ENCODE peak calls at places on chromosomes 6 and 20, in five cellular contexts. R, P, V, H and N are unnamed samples.
A peak's percentile ranks its signal among the peaks of the same experiment; 100 is the strongest.

GRCh38 chr6:144898052-144898689 is 613.0 kb downstream of the UTRN start:
- DNase-seq in R (no peak), P (no peak), V (no peak), H (peak; percentile 83), N (no peak)

GRCh38 chr20:62179162-62179504 is 3.7 kb upstream of the MTG2 start:
- DNase-seq in R (no peak), P (no peak), V (no peak), H (no peak), N (no peak)

GRCh38 chr6:80969439-80969838 is 783.0 kb downstream of the TENT5A start:
- DNase-seq in R (no peak), P (no peak), V (no peak), H (peak; percentile 0), N (no peak)

GRCh38 chr6:54846857-54847721 is 518 bp downstream of the FAM83B start:
- DNase-seq in R (no peak), P (no peak), V (no peak), H (no peak), N (peak; percentile 45)

GRCh38 chr6:43838276-43839036 is 68.4 kb downstream of the VEGFA start:
- DNase-seq in R (no peak), P (peak; percentile 59), V (no peak), H (peak; percentile 46), N (peak; percentile 55)

GRCh38 chr6:139508576-139508975 is 134.1 kb upstream of the CITED2 start:
- DNase-seq in R (no peak), P (no peak), V (no peak), H (no peak), N (no peak)

GRCh38 chr20:17505664-17506517 is 25.3 kb downstream of the BFSP1 start:
- DNase-seq in R (no peak), P (no peak), V (no peak), H (peak; percentile 21), N (no peak)

GRCh38 chr6:53998293-53998692 is 113.0 kb upstream of the MLIP start:
- DNase-seq in R (no peak), P (no peak), V (no peak), H (no peak), N (no peak)

GRCh38 chr6:51542466-51542865 is 544.9 kb downstream of the PKHD1 start:
- DNase-seq in R (no peak), P (no peak), V (no peak), H (no peak), N (no peak)

GRCh38 chr20:38855356-38855755 is 49.9 kb downstream of the PPP1R16B start:
- DNase-seq in R (no peak), P (no peak), V (no peak), H (peak; percentile 36), N (no peak)

GRCh38 chr6:152167639-152168603 is 360.4 kb downstream of the ESR1 start:
- DNase-seq in R (no peak), P (no peak), V (no peak), H (no peak), N (no peak)

GRCh38 chr20:4713401-4713800 is 8.3 kb upstream of the PRND start:
- DNase-seq in R (no peak), P (no peak), V (no peak), H (peak; percentile 95), N (no peak)

GRCh38 chr20:22312744-22313346 is 271.5 kb downstream of the FOXA2 start:
- DNase-seq in R (no peak), P (peak; percentile 12), V (no peak), H (peak; percentile 55), N (peak; percentile 40)

GRCh38 chr6:72553531-72554202 is 68.2 kb upstream of the KCNQ5 start:
- DNase-seq in R (no peak), P (no peak), V (no peak), H (peak; percentile 89), N (no peak)

GRCh38 chr20:2108987-2109386 is 7.4 kb downstream of the STK35 start:
- DNase-seq in R (no peak), P (no peak), V (no peak), H (peak; percentile 77), N (no peak)

GRCh38 chr6:33508935-33509926 is 54.9 kb downstream of the ZBTB9 start:
- DNase-seq in R (no peak), P (no peak), V (no peak), H (no peak), N (peak; percentile 28)

GRCh38 chr6:85126448-85127178 is 323.3 kb upstream of the NT5E start:
- DNase-seq in R (no peak), P (peak; percentile 44), V (no peak), H (peak; percentile 46), N (peak; percentile 85)

GRCh38 chr6:112050417-112050816 is 3.5 kb upstream of the CCN6 start:
- DNase-seq in R (no peak), P (no peak), V (no peak), H (no peak), N (no peak)

GRCh38 chr6:135180458-135181332 is at the start of gene MYB:
- DNase-seq in R (peak; percentile 83), P (peak; percentile 89), V (peak; percentile 61), H (peak; percentile 56), N (peak; percentile 69)

GRCh38 chr6:53910834-53911233 is 116.0 kb downstream of the LRRC1 start:
- DNase-seq in R (no peak), P (no peak), V (no peak), H (no peak), N (no peak)

GRCh38 chr6:166637806-166638458 is 10.9 kb upstream of the RPS6KA2 start:
- DNase-seq in R (no peak), P (no peak), V (no peak), H (no peak), N (no peak)

GRCh38 chr20:25007491-25008305 is 15.1 kb upstream of the APMAP start:
- DNase-seq in R (peak; percentile 21), P (no peak), V (no peak), H (no peak), N (no peak)

GRCh38 chr20:38635721-38636285 is 34.2 kb downstream of the ARHGAP40 start:
- DNase-seq in R (no peak), P (peak; percentile 46), V (no peak), H (peak; percentile 41), N (no peak)

GRCh38 chr20:23995905-23996666 is 7.5 kb upstream of the GGTLC1 start:
- DNase-seq in R (peak; percentile 55), P (peak; percentile 64), V (no peak), H (peak; percentile 51), N (no peak)

GRCh38 chr6:139640453-139640852 is 266.0 kb upstream of the CITED2 start:
- DNase-seq in R (no peak), P (no peak), V (no peak), H (no peak), N (no peak)

GRCh38 chr6:40128149-40128548 is 193.9 kb upstream of the MOCS1 start:
- DNase-seq in R (no peak), P (no peak), V (no peak), H (no peak), N (no peak)

GRCh38 chr20:48282591-48283228 is 497.4 kb upstream of the SULF2 start:
- DNase-seq in R (no peak), P (peak; percentile 93), V (no peak), H (no peak), N (no peak)

GRCh38 chr6:71527831-71528377 is 239.3 kb downstream of the OGFRL1 start:
- DNase-seq in R (no peak), P (no peak), V (no peak), H (no peak), N (no peak)

GRCh38 chr20:2751347-2751867 is 49.0 kb downstream of the CPXM1 start:
- DNase-seq in R (no peak), P (no peak), V (no peak), H (no peak), N (no peak)

GRCh38 chr20:49850463-49851233 is 38.0 kb downstream of the SLC9A8 start:
- DNase-seq in R (no peak), P (no peak), V (no peak), H (no peak), N (no peak)

GRCh38 chr6:35508027-35508426 is 4.7 kb downstream of the TULP1 start:
- DNase-seq in R (no peak), P (no peak), V (no peak), H (no peak), N (no peak)

GRCh38 chr6:158213925-158214674 is 46.0 kb downstream of the GTF2H5 start:
- DNase-seq in R (peak; percentile 49), P (peak; percentile 86), V (peak; percentile 38), H (peak; percentile 71), N (peak; percentile 66)

GRCh38 chr6:150417899-150418824 is 49.4 kb downstream of the IYD start:
- DNase-seq in R (no peak), P (peak; percentile 92), V (no peak), H (peak; percentile 68), N (no peak)

GRCh38 chr6:169918239-169918953 is 167.0 kb downstream of the ERMARD start:
- DNase-seq in R (no peak), P (no peak), V (no peak), H (no peak), N (no peak)

GRCh38 chr20:39072132-39072531 is 110.0 kb downstream of the DHX35 start:
- DNase-seq in R (no peak), P (no peak), V (no peak), H (no peak), N (no peak)

GRCh38 chr20:64131406-64131805 is 24.0 kb upstream of the NPBWR2 start:
- DNase-seq in R (no peak), P (no peak), V (no peak), H (no peak), N (no peak)

GRCh38 chr6:108945686-108946158 is 97.5 kb downstream of the ARMC2 start:
- DNase-seq in R (no peak), P (no peak), V (no peak), H (no peak), N (peak; percentile 28)